ENCODE peak calls at places on chromosomes 4 and X, in six cellular contexts. One of them, this sample, is unnamed.
A peak's percentile ranks its signal among the peaks of the same experiment; 100 is the strongest.

GRCh38 chr4:1330761-1331590 is 16.0 kb upstream of the UVSSA start:
- DNase-seq in neural crest cell: no peak
- DNase-seq in NCI-H2107: no peak
- DNase-seq in body of pancreas: no peak
- DNase-seq in H7: peak; percentile 61
- DNase-seq in EL: no peak
- DNase-seq in this sample: no peak

GRCh38 chrX:50475208-50475607 is 4.6 kb upstream of the DGKK start:
- DNase-seq in neural crest cell: no peak
- DNase-seq in NCI-H2107: no peak
- DNase-seq in body of pancreas: no peak
- DNase-seq in H7: no peak
- DNase-seq in EL: no peak
- DNase-seq in this sample: no peak

GRCh38 chrX:119573840-119574393 is 446 bp upstream of the UBE2A start:
- DNase-seq in neural crest cell: no peak
- DNase-seq in NCI-H2107: no peak
- DNase-seq in body of pancreas: peak; percentile 43
- DNase-seq in H7: peak; percentile 51
- DNase-seq in EL: peak; percentile 51
- DNase-seq in this sample: no peak

GRCh38 chrX:75156537-75156945 is 458 bp upstream of the ABCB7 start:
- DNase-seq in neural crest cell: no peak
- DNase-seq in NCI-H2107: no peak
- DNase-seq in body of pancreas: no peak
- DNase-seq in H7: no peak
- DNase-seq in EL: peak; percentile 4
- DNase-seq in this sample: no peak

GRCh38 chr4:177607111-177607573 is 164.9 kb upstream of the AGA start:
- DNase-seq in neural crest cell: no peak
- DNase-seq in NCI-H2107: no peak
- DNase-seq in body of pancreas: no peak
- DNase-seq in H7: no peak
- DNase-seq in EL: no peak
- DNase-seq in this sample: no peak

GRCh38 chrX:69313622-69314290 is 148.5 kb upstream of the PJA1 start:
- DNase-seq in neural crest cell: no peak
- DNase-seq in NCI-H2107: no peak
- DNase-seq in body of pancreas: no peak
- DNase-seq in H7: peak; percentile 65
- DNase-seq in EL: no peak
- DNase-seq in this sample: no peak

GRCh38 chr4:89288430-89288829 is 19.2 kb downstream of the GPRIN3 start:
- DNase-seq in neural crest cell: no peak
- DNase-seq in NCI-H2107: no peak
- DNase-seq in body of pancreas: no peak
- DNase-seq in H7: no peak
- DNase-seq in EL: no peak
- DNase-seq in this sample: no peak

GRCh38 chr4:186942745-186943606 is 219.3 kb upstream of the FAT1 start:
- DNase-seq in neural crest cell: no peak
- DNase-seq in NCI-H2107: no peak
- DNase-seq in body of pancreas: peak; percentile 70
- DNase-seq in H7: no peak
- DNase-seq in EL: peak; percentile 19
- DNase-seq in this sample: no peak

GRCh38 chrX:137998619-137999018 is 432.7 kb downstream of the ZIC3 start:
- DNase-seq in neural crest cell: no peak
- DNase-seq in NCI-H2107: no peak
- DNase-seq in body of pancreas: no peak
- DNase-seq in H7: no peak
- DNase-seq in EL: no peak
- DNase-seq in this sample: no peak

GRCh38 chr4:10129196-10130185 is 12.9 kb upstream of the WDR1 start:
- DNase-seq in neural crest cell: no peak
- DNase-seq in NCI-H2107: no peak
- DNase-seq in body of pancreas: no peak
- DNase-seq in H7: no peak
- DNase-seq in EL: no peak
- DNase-seq in this sample: no peak

GRCh38 chr4:5018603-5019002 is 655 bp downstream of the CYTL1 start:
- DNase-seq in neural crest cell: no peak
- DNase-seq in NCI-H2107: no peak
- DNase-seq in body of pancreas: no peak
- DNase-seq in H7: peak; percentile 49
- DNase-seq in EL: no peak
- DNase-seq in this sample: no peak

This sample was measured in stimulated activated effector memory CD8-positive, alpha-beta T cell treated with anti-CD3 and anti-CD28 coated beads, Interleukin-12 subunit alpha, Interleukin-12 subunit beta, amount 100 ng/mL, for 72 hours.